ENCODE peak calls at places on chromosomes 1 and 21, in seven cellular contexts. One of them, this sample, is unnamed.

GRCh38 chr1:24389231-24389678 is 24.3 kb downstream of the STPG1 start:
- DNase-seq in GM20000: no peak
- DNase-seq in WTC11: no peak
- DNase-seq in CD4-positive, alpha-beta memory T cell: no peak
- DNase-seq in hepatic stellate cell: no peak
- DNase-seq in progenitor cell of endocrine pancreas: no peak
- DNase-seq in NAMALWA: no peak
- DNase-seq in this sample: no peak

GRCh38 chr1:38640371-38640770 is 219.2 kb downstream of the RRAGC start:
- DNase-seq in GM20000: no peak
- DNase-seq in WTC11: no peak
- DNase-seq in CD4-positive, alpha-beta memory T cell: no peak
- DNase-seq in hepatic stellate cell: no peak
- DNase-seq in progenitor cell of endocrine pancreas: no peak
- DNase-seq in NAMALWA: no peak
- DNase-seq in this sample: no peak

GRCh38 chr1:53909946-53910345 is 16.0 kb downstream of the DIO1 start:
- DNase-seq in GM20000: no peak
- DNase-seq in WTC11: no peak
- DNase-seq in CD4-positive, alpha-beta memory T cell: no peak
- DNase-seq in hepatic stellate cell: no peak
- DNase-seq in progenitor cell of endocrine pancreas: no peak
- DNase-seq in NAMALWA: no peak
- DNase-seq in this sample: no peak

GRCh38 chr1:41712687-41713086 is 206.0 kb downstream of the HIVEP3 start:
- DNase-seq in GM20000: no peak
- DNase-seq in WTC11: no peak
- DNase-seq in CD4-positive, alpha-beta memory T cell: no peak
- DNase-seq in hepatic stellate cell: no peak
- DNase-seq in progenitor cell of endocrine pancreas: no peak
- DNase-seq in NAMALWA: no peak
- DNase-seq in this sample: no peak

GRCh38 chr1:230589951-230590350 is 52.3 kb upstream of the COG2 start:
- DNase-seq in GM20000: no peak
- DNase-seq in WTC11: no peak
- DNase-seq in CD4-positive, alpha-beta memory T cell: no peak
- DNase-seq in hepatic stellate cell: no peak
- DNase-seq in progenitor cell of endocrine pancreas: no peak
- DNase-seq in NAMALWA: no peak
- DNase-seq in this sample: no peak

GRCh38 chr21:33324311-33325221 is at the start of gene IFNAR1:
- DNase-seq in GM20000: peak
- DNase-seq in WTC11: peak
- DNase-seq in CD4-positive, alpha-beta memory T cell: peak
- DNase-seq in hepatic stellate cell: peak
- DNase-seq in progenitor cell of endocrine pancreas: peak
- DNase-seq in NAMALWA: peak
- DNase-seq in this sample: peak

GRCh38 chr21:17987328-17987727 is 168.2 kb upstream of the C21orf91 start:
- DNase-seq in GM20000: no peak
- DNase-seq in WTC11: no peak
- DNase-seq in CD4-positive, alpha-beta memory T cell: no peak
- DNase-seq in hepatic stellate cell: no peak
- DNase-seq in progenitor cell of endocrine pancreas: no peak
- DNase-seq in NAMALWA: no peak
- DNase-seq in this sample: no peak

GRCh38 chr1:110519125-110519810 is at the start of gene KCNA10:
- DNase-seq in GM20000: no peak
- DNase-seq in WTC11: no peak
- DNase-seq in CD4-positive, alpha-beta memory T cell: no peak
- DNase-seq in hepatic stellate cell: no peak
- DNase-seq in progenitor cell of endocrine pancreas: no peak
- DNase-seq in NAMALWA: no peak
- DNase-seq in this sample: no peak

GRCh38 chr21:38181101-38181500 is 75.7 kb upstream of the KCNJ15 start:
- DNase-seq in GM20000: no peak
- DNase-seq in WTC11: no peak
- DNase-seq in CD4-positive, alpha-beta memory T cell: no peak
- DNase-seq in hepatic stellate cell: no peak
- DNase-seq in progenitor cell of endocrine pancreas: no peak
- DNase-seq in NAMALWA: no peak
- DNase-seq in this sample: no peak

GRCh38 chr1:221991221-221991620 is 249.3 kb upstream of the DUSP10 start:
- DNase-seq in GM20000: no peak
- DNase-seq in WTC11: no peak
- DNase-seq in CD4-positive, alpha-beta memory T cell: no peak
- DNase-seq in hepatic stellate cell: peak
- DNase-seq in progenitor cell of endocrine pancreas: no peak
- DNase-seq in NAMALWA: no peak
- DNase-seq in this sample: no peak

GRCh38 chr1:24321150-24321549 is 2.0 kb downstream of the GRHL3 start:
- DNase-seq in GM20000: no peak
- DNase-seq in WTC11: no peak
- DNase-seq in CD4-positive, alpha-beta memory T cell: no peak
- DNase-seq in hepatic stellate cell: no peak
- DNase-seq in progenitor cell of endocrine pancreas: no peak
- DNase-seq in NAMALWA: no peak
- DNase-seq in this sample: no peak

GRCh38 chr1:51517361-51518032 is 1.6 kb downstream of the EPS15 start:
- DNase-seq in GM20000: no peak
- DNase-seq in WTC11: no peak
- DNase-seq in CD4-positive, alpha-beta memory T cell: no peak
- DNase-seq in hepatic stellate cell: no peak
- DNase-seq in progenitor cell of endocrine pancreas: no peak
- DNase-seq in NAMALWA: peak
- DNase-seq in this sample: no peak

GRCh38 chr1:230139306-230139705 is 72.3 kb downstream of the GALNT2 start:
- DNase-seq in GM20000: no peak
- DNase-seq in WTC11: no peak
- DNase-seq in CD4-positive, alpha-beta memory T cell: no peak
- DNase-seq in hepatic stellate cell: no peak
- DNase-seq in progenitor cell of endocrine pancreas: no peak
- DNase-seq in NAMALWA: no peak
- DNase-seq in this sample: no peak

GRCh38 chr1:247895976-247896375 is 589 bp downstream of the OR2W3 start:
- DNase-seq in GM20000: no peak
- DNase-seq in WTC11: no peak
- DNase-seq in CD4-positive, alpha-beta memory T cell: no peak
- DNase-seq in hepatic stellate cell: no peak
- DNase-seq in progenitor cell of endocrine pancreas: no peak
- DNase-seq in NAMALWA: no peak
- DNase-seq in this sample: no peak

GRCh38 chr1:161182214-161182613 is 4.9 kb upstream of the B4GALT3 start:
- DNase-seq in GM20000: peak
- DNase-seq in WTC11: no peak
- DNase-seq in CD4-positive, alpha-beta memory T cell: peak
- DNase-seq in hepatic stellate cell: peak
- DNase-seq in progenitor cell of endocrine pancreas: no peak
- DNase-seq in NAMALWA: no peak
- DNase-seq in this sample: peak